ENCODE peak calls at places on chromosomes 13 and 19, in four cellular contexts. Q is lower leg skin, G is colonic mucosa, J is HFF-Myc. F is an unnamed sample.

GRCh38 chr13:63112799-63113395 is 1697.2 kb upstream of the PCDH20 start:
- DNase-seq in Q (no peak), G (no peak), J (no peak), F (no peak)

GRCh38 chr13:94243551-94243950 is 235.9 kb downstream of the DCT start:
- DNase-seq in Q (no peak), G (no peak), J (no peak), F (no peak)

GRCh38 chr13:112355274-112355843 is 20.8 kb upstream of the SPACA7 start:
- DNase-seq in Q (no peak), G (no peak), J (no peak), F (no peak)

GRCh38 chr13:94712287-94712811 is at the start of gene SOX21:
- DNase-seq in Q (peak), G (no peak), J (no peak), F (no peak)

GRCh38 chr13:93674337-93674755 is 447.7 kb downstream of the GPC6 start:
- DNase-seq in Q (no peak), G (no peak), J (no peak), F (no peak)

GRCh38 chr13:73765651-73766384 is 368.4 kb downstream of the KLF12 start:
- DNase-seq in Q (peak), G (peak), J (peak), F (no peak)

GRCh38 chr19:1266116-1266817 is 2.9 kb upstream of the CIRBP start:
- DNase-seq in Q (peak), G (peak), J (peak), F (no peak)

GRCh38 chr13:29582171-29582570 is 13.3 kb downstream of the SLC7A1 start:
- DNase-seq in Q (no peak), G (peak), J (no peak), F (no peak)

GRCh38 chr13:105159794-105160193 is 1375.7 kb downstream of the EFNB2 start:
- DNase-seq in Q (no peak), G (no peak), J (no peak), F (no peak)

GRCh38 chr13:114310961-114311360 is 3.3 kb upstream of the CHAMP1 start:
- DNase-seq in Q (no peak), G (no peak), J (no peak), F (no peak)

GRCh38 chr19:15850385-15850784 is 34.9 kb upstream of the OR10H1 start:
- DNase-seq in Q (no peak), G (no peak), J (no peak), F (no peak)

GRCh38 chr19:37933965-37934364 is 27.0 kb downstream of the SIPA1L3 start:
- DNase-seq in Q (no peak), G (no peak), J (no peak), F (no peak)

GRCh38 chr19:41997851-41998229 is 3.8 kb upstream of the ATP1A3 start:
- DNase-seq in Q (no peak), G (no peak), J (no peak), F (no peak)

GRCh38 chr13:111893607-111894443 is 173.1 kb upstream of the SOX1 start:
- DNase-seq in Q (peak), G (no peak), J (no peak), F (no peak)

GRCh38 chr19:51354103-51354741 is 12.0 kb downstream of the ETFB start:
- DNase-seq in Q (no peak), G (no peak), J (no peak), F (no peak)

GRCh38 chr13:36288794-36289391 is 8.7 kb downstream of the CCDC169 start:
- DNase-seq in Q (no peak), G (no peak), J (no peak), F (no peak)

GRCh38 chr13:27131202-27131623 is 40.4 kb downstream of the USP12 start:
- DNase-seq in Q (no peak), G (peak), J (no peak), F (no peak)

GRCh38 chr19:11530432-11530831 is 1.5 kb upstream of the ECSIT start:
- DNase-seq in Q (peak), G (peak), J (peak), F (peak)

GRCh38 chr13:59444210-59444857 is 719.4 kb downstream of the DIAPH3 start:
- DNase-seq in Q (no peak), G (no peak), J (no peak), F (no peak)

GRCh38 chr19:53102186-53102585 is 1.0 kb downstream of the ZNF160 start:
- DNase-seq in Q (no peak), G (no peak), J (no peak), F (no peak)

GRCh38 chr19:15575406-15575805 is 39.6 kb upstream of the CYP4F8 start:
- DNase-seq in Q (peak), G (no peak), J (no peak), F (no peak)

GRCh38 chr13:71603255-71603654 is 263.7 kb downstream of the DACH1 start:
- DNase-seq in Q (no peak), G (no peak), J (no peak), F (no peak)

GRCh38 chr19:35592226-35592625 is 6.3 kb downstream of the PMIS2 start:
- DNase-seq in Q (no peak), G (no peak), J (no peak), F (peak)

GRCh38 chr13:46183018-46183940 is 1.3 kb upstream of the LCP1 start:
- DNase-seq in Q (no peak), G (no peak), J (no peak), F (no peak)

GRCh38 chr13:110109910-110110309 is 197.0 kb downstream of the COL4A1 start:
- DNase-seq in Q (peak), G (peak), J (no peak), F (no peak)

GRCh38 chr13:110106726-110107125 is 200.2 kb downstream of the COL4A1 start:
- DNase-seq in Q (no peak), G (no peak), J (no peak), F (no peak)

GRCh38 chr13:110109140-110109783 is 197.7 kb downstream of the COL4A1 start:
- DNase-seq in Q (no peak), G (no peak), J (no peak), F (no peak)

GRCh38 chr13:110108348-110109139 is 198.4 kb downstream of the COL4A1 start:
- DNase-seq in Q (no peak), G (peak), J (peak), F (peak)

DNA sequence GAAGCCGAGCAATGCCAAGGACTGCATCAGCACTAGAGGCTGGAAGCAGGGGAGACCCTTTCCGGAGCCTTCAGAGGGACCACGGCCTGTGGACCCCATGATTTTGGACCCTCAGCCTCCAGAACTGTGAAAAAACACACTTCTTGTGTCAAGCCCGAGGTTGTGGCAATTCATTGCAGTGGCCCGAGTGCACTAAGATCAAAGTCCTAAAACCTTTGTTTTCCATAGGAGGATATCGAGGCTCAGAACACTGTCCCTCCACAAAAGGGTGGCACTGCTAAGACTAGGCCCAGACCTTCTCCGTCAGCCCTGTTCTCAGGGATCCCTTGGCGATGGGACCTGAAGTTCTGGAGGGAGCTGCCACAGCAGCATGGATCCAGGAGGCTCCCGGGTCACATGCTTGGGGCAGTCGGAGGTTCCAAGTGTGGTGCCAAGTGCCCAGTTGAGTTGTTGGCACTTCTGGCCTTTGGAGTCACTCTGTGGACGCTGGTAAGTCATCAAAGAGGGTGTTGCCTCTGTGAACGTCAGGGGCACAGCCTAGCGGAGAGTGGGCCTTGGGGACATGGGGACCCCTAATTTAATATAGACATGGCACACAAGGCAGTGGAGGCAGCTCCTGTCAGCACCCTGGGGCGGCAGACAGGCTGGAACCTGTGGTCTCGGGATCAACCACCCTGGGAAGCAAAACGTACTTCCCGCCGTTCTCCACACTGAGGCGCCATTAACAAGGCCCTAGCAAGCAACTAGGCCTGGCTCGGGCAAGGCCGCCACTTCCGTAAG is 199.2 kb downstream of the COL4A1 start:
- DNase-seq in Q (no peak), G (no peak), J (no peak), F (no peak)
- TF ChIP-seq CTCF in Q (no peak), G (no peak), J (peak), F (no peak)

GRCh38 chr19:19192910-19193423 is 909 bp downstream of the RFXANK start:
- DNase-seq in Q (no peak), G (no peak), J (no peak), F (no peak)

GRCh38 chr19:19193926-19194325 is 1.9 kb downstream of the RFXANK start:
- DNase-seq in Q (no peak), G (no peak), J (no peak), F (no peak)

GRCh38 chr19:19186742-19187141 is 5.2 kb downstream of the BORCS8 start:
- DNase-seq in Q (no peak), G (no peak), J (no peak), F (no peak)

GRCh38 chr19:19191920-19192882 is at the start of the genes BORCS8 and RFXANK:
- DNase-seq in Q (peak), G (peak), J (peak), F (peak)
- TF ChIP-seq CTCF in Q (no peak), G (no peak), J (no peak), F (no peak)

GRCh38 chr13:99800004-99800403 is 171.6 kb downstream of the ZIC5 start:
- DNase-seq in Q (no peak), G (no peak), J (no peak), F (no peak)
- TF ChIP-seq CTCF in Q (no peak), G (no peak), J (no peak), F (no peak)

GRCh38 chr19:29587059-29587458 is 19.0 kb upstream of the POP4 start:
- DNase-seq in Q (no peak), G (no peak), J (no peak), F (no peak)

GRCh38 chr19:29588095-29588494 is 18.0 kb upstream of the POP4 start:
- DNase-seq in Q (no peak), G (no peak), J (no peak), F (no peak)

GRCh38 chr19:29591670-29592069 is 14.4 kb upstream of the POP4 start:
- DNase-seq in Q (no peak), G (no peak), J (no peak), F (no peak)

GRCh38 chr19:29587518-29587986 is 18.5 kb upstream of the POP4 start:
- DNase-seq in Q (no peak), G (no peak), J (peak), F (no peak)

GRCh38 chr19:29590278-29590677 is 15.8 kb upstream of the POP4 start:
- DNase-seq in Q (no peak), G (no peak), J (no peak), F (no peak)
- TF ChIP-seq CTCF in Q (no peak), G (no peak), J (no peak), F (no peak)

GRCh38 chr13:107681611-107682010 is 533.7 kb downstream of the LIG4 start:
- DNase-seq in Q (no peak), G (no peak), J (no peak), F (no peak)

GRCh38 chr13:107675847-107676550 is 539.3 kb downstream of the LIG4 start:
- DNase-seq in Q (no peak), G (no peak), J (no peak), F (no peak)

GRCh38 chr13:107685876-107686275 is 529.5 kb downstream of the LIG4 start:
- DNase-seq in Q (no peak), G (no peak), J (no peak), F (no peak)

GRCh38 chr13:107678075-107678689 is 537.2 kb downstream of the LIG4 start:
- DNase-seq in Q (no peak), G (no peak), J (no peak), F (peak)

GRCh38 chr13:107680115-107680514 is 535.2 kb downstream of the LIG4 start:
- DNase-seq in Q (no peak), G (no peak), J (no peak), F (no peak)
- TF ChIP-seq CTCF in Q (no peak), G (no peak), J (no peak), F (peak)

F was measured in LNCaP clone FGC.